ENCODE peak calls at places on chromosomes 2 and 18, in eight cellular contexts. Y is endothelial cell of umbilical vein; E is fibroblast of mammary gland; B is CD4-positive, alpha-beta T cell; G is cardiac fibroblast; H is CD8-positive, alpha-beta T cell; U is AG04450; K is GM20000. S is an unnamed sample.

GRCh38 chr2:47088371-47089082 is 66.6 kb downstream of the STPG4 start:
- DNase-seq in Y (peak; percentile 95), E (no peak), B (no peak), G (peak; percentile 85), H (no peak), U (no peak), K (no peak), S (no peak)

GRCh38 chr18:9705183-9705864 is 2.8 kb upstream of the RAB31 start:
- DNase-seq in Y (peak; percentile 37), E (peak; percentile 82), B (no peak), G (peak; percentile 54), H (no peak), U (no peak), K (no peak), S (no peak)

GRCh38 chr2:45192481-45192880 is 183.2 kb upstream of the SIX2 start:
- DNase-seq in Y (no peak), E (peak; percentile 12), B (no peak), G (no peak), H (no peak), U (no peak), K (no peak), S (no peak)

GRCh38 chr2:60926751-60927568 is 45.6 kb downstream of the REL start:
- DNase-seq in Y (no peak), E (peak; percentile 41), B (no peak), G (peak; percentile 48), H (no peak), U (peak; percentile 13), K (no peak), S (no peak)

GRCh38 chr18:68035709-68036522 is 519.4 kb upstream of the DSEL start:
- DNase-seq in Y (no peak), E (peak; percentile 15), B (no peak), G (peak; percentile 37), H (no peak), U (no peak), K (no peak), S (no peak)

GRCh38 chr18:8411492-8411891 is 197.7 kb upstream of the RAB12 start:
- DNase-seq in Y (no peak), E (no peak), B (no peak), G (no peak), H (no peak), U (no peak), K (no peak), S (no peak)

GRCh38 chr18:76361219-76361618 is 133.8 kb downstream of the ZNF516 start:
- DNase-seq in Y (no peak), E (no peak), B (no peak), G (no peak), H (no peak), U (no peak), K (no peak), S (no peak)

GRCh38 chr2:104378853-104379374 is 475.0 kb upstream of the POU3F3 start:
- DNase-seq in Y (no peak), E (no peak), B (no peak), G (no peak), H (peak; percentile 6), U (no peak), K (peak; percentile 21), S (no peak)

GRCh38 chr2:117019357-117019756 is 795.1 kb upstream of the DDX18 start:
- DNase-seq in Y (no peak), E (no peak), B (no peak), G (no peak), H (no peak), U (no peak), K (no peak), S (no peak)

DNA sequence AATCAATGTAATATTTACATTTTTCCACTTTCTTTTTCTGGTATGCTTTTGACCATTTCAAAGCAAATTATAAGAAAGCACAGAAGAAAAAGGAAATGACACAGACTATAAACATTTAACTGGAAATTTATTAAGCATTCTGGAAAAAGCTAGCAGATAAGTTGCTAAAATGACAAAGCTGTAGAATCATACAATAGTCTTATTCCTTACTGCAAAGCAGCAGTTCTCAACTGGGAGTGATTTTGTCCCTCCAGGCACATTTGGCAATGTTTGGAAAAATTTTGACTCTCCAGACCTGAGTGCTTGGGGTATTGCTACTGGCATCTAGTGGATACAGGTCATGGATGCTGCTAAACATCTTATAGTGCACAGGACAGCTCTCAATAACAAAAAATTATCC is 75.1 kb downstream of the MBD5 start:
- DNase-seq in Y (peak; percentile 33), E (no peak), B (no peak), G (peak; percentile 4), H (no peak), U (no peak), K (no peak), S (no peak)
- TF ChIP-seq CTCF in Y (no peak), E (no peak), B (no peak), G (no peak), H (no peak), U (no peak), K (no peak), S (no peak)

DNA sequence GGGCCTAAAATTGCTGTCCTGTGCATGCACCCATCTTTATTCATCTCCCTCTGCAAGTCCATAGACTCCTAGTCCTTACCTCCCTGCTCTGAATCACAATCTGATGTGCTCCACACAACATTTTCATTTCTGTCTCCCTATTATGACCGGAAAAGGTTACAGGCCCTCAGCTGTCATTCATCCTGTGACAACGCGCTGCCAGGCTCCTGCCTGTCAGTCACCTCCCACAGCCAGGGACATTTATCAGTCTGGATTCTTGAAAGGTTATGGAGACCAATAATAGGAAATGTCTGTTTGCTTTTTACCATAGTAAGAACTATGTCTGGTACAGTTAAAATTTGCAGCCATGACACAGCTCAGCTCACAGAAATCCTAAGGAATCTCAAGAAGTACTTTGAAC is 197.1 kb downstream of the RDH14 start:
- DNase-seq in Y (no peak), E (no peak), B (no peak), G (no peak), H (no peak), U (no peak), K (no peak), S (no peak)
- TF ChIP-seq CTCF in Y (no peak), E (no peak), B (no peak), G (no peak), H (no peak), U (no peak), K (no peak), S (no peak)

GRCh38 chr2:25614711-25615110 is 58.7 kb downstream of the DTNB start:
- DNase-seq in Y (no peak), E (peak; percentile 10), B (no peak), G (no peak), H (no peak), U (no peak), K (no peak), S (no peak)

GRCh38 chr2:25606892-25607291 is 66.5 kb downstream of the DTNB start:
- DNase-seq in Y (peak; percentile 55), E (peak; percentile 54), B (no peak), G (peak; percentile 57), H (peak; percentile 8), U (no peak), K (no peak), S (no peak)

DNA sequence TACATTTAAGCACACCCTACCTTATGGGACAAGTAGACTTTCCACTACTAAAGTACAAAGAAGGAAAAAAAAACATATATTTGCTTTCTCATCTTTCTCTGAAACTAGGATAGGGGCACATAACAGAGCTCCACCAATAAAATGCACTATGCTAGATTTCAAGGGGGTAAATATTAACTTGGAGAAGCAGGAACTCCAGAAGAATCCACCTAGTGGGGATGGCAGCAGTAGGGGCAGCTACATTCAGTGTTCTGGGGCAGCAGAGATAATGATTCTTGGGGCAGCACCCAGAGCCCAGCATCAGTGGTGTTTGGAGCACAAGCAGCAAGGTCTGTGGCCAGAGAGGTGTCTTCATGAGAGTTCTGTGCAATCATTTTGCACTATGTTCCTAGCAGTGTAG is 64.7 kb downstream of the DTNB start:
- DNase-seq in Y (no peak), E (no peak), B (no peak), G (no peak), H (no peak), U (no peak), K (no peak), S (no peak)
- TF ChIP-seq CTCF in Y (no peak), E (no peak), B (no peak), G (no peak), H (no peak), U (no peak), K (no peak), S (no peak)

DNA sequence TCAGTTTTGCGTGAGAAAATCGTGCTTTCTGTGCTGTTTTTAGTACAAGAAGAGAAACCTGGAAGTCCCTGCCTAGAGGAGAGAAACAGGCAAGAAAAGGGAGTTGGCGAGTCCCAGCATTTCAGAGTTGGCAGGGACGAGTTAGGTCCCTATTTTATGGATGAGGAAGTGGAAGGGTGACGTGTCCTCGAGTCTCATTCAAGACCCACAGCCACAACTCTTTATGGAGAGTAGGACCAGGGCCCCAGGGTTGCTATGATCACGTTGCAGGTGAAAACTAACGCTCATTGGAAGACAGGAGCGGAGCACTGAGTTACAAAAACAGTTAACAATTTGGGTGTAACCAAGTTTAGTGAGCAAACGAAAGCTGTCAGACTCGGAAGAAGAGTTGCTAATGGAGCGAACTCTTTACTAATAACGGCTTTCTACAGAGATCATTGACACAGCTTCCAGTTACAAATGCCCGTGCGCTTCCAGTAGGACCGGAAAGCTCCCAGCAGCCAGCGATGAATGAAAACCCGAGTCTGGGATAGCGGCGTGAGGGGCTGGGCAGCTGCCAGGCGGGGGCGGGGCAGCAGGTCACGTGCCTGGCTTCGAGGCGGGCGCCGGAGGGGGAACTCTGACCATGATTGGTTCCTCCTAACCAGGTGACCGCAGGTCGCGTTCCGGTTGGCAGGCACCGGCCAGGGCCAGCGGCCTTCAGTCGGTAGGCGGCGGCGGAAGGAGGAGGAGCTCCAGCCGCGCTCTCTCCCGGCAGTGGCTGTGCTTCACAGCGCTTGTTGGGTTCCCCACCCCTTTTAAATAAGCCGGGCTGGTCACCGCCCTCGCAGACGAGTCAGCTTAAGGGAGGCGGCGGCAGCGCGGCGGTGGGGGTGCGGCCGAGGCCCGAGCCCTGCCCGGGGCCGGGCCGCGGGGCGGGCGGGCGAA is at the start of gene CCNYL1:
- DNase-seq in Y (peak; percentile 100), E (peak; percentile 99), B (peak; percentile 95), G (peak; percentile 100), H (peak; percentile 97), U (peak; percentile 98), K (peak; percentile 99), S (peak; percentile 89)
- TF ChIP-seq CTCF in Y (peak; percentile 3), E (no peak), B (no peak), G (peak; percentile 3), H (no peak), U (peak; percentile 18), K (no peak), S (no peak)

DNA sequence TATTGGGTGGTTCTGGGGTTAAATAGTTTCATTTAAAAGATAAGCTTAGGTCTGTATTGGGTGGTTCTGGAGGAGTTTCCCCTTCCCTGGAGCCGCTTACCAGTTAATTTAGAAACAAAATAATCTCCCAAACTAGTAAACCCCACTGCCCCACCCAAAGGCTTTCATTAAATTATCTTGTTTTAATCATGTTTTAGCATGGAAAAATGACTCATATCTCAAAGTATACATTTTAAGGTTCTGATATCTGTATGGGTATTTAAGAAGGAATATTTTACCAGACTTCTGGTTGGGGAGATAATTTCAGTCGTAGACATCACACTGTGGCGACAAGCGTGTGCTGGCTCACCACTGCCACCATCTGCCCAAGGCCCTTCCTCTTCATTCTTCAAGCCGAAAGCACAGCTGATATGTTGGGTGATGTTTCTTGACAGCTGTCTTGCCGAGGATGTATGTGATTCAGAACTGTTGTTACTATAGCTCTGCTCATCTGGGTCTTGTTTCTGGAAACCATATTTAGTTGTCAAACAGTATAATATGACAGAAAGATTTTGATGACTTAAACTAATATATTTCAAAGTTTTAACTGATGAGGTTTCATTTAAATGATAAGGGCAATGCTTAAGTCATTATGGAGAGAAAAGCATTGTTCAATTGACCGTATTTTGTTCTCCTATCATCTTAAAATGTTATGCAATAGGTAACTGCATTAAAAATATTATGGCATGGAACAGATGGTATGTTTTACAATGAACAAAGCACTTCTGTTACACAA is 5.1 kb downstream of the FIGLA start:
- DNase-seq in Y (peak; percentile 33), E (peak; percentile 37), B (no peak), G (peak; percentile 27), H (peak; percentile 39), U (no peak), K (peak; percentile 60), S (no peak)
- TF ChIP-seq CTCF in Y (peak; percentile 47), E (peak; percentile 52), B (peak; percentile 54), G (peak; percentile 48), H (no peak), U (no peak), K (peak; percentile 54), S (peak; percentile 37)